ENCODE peak calls at places on chromosomes 3 and 15, in five cellular contexts. M is AG04450, Q is brain microvascular endothelial cell, D is neuronal stem cell, R is substantia nigra. A is an unnamed sample.

GRCh38 chr3:177589041-177589650 is 391.9 kb upstream of the TBL1XR1 start:
- DNase-seq in M (no peak), R (no peak), D (no peak), Q (no peak), A (no peak)

GRCh38 chr3:161946443-161946960 is 449.9 kb downstream of the OTOL1 start:
- DNase-seq in D (no peak), M (no peak), Q (no peak), R (no peak), A (no peak)

GRCh38 chr15:89332446-89332845 is 2.2 kb downstream of the POLG start:
- DNase-seq in R (no peak), Q (peak), M (no peak), D (no peak), A (no peak)

GRCh38 chr15:99432271-99433025 is 133.3 kb upstream of the MEF2A start:
- DNase-seq in M (no peak), Q (no peak), D (no peak), R (no peak), A (no peak)

GRCh38 chr3:195147649-195148121 is 123.3 kb downstream of the XXYLT1 start:
- DNase-seq in D (no peak), Q (peak), R (no peak), M (no peak), A (no peak)

GRCh38 chr15:64697911-64698369 is 77.4 kb downstream of the RBPMS2 start:
- DNase-seq in M (no peak), D (no peak), R (no peak), Q (no peak), A (no peak)

GRCh38 chr3:97510795-97511194 is 253.8 kb upstream of the ARL6 start:
- DNase-seq in R (no peak), M (no peak), D (peak), Q (no peak), A (no peak)

GRCh38 chr3:177371903-177372302 is 174.6 kb upstream of the TBL1XR1 start:
- DNase-seq in R (no peak), D (no peak), M (no peak), Q (no peak), A (no peak)

GRCh38 chr3:78765671-78766485 is 1001.9 kb downstream of the ROBO1 start:
- DNase-seq in Q (no peak), R (no peak), M (no peak), D (no peak), A (no peak)

GRCh38 chr3:183541235-183541655 is 14.3 kb downstream of the KLHL6 start:
- DNase-seq in Q (no peak), R (no peak), D (no peak), M (no peak), A (no peak)

GRCh38 chr15:35062164-35063099 is 22.7 kb downstream of the NANOGP8 start:
- DNase-seq in Q (no peak), R (no peak), D (no peak), M (no peak), A (no peak)

GRCh38 chr15:69414702-69415161 is 583 bp downstream of the KIF23 start:
- DNase-seq in Q (peak), D (peak), R (no peak), M (peak), A (no peak)

DNA sequence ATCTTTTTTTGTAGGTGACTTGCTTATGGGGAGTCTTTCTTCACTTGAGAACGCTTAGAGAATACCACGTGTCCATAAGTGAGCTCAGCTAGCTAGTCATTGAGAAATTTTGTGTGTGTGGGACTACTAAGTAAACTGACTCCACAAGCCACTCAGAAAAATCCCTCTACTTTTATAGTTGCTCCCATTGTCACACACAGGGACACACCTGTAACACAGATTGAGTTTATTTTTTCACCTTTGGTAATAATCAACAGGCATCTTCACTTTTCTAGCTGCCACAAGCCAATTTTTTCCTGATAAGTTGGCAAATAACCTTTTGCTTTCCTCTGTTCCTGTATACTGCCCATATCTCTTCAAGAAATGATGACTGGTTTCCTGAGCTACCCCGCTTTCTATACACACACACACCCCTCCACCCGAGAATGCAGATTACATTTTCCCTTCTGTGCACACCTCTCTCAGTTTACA is 4.5 kb downstream of the TSC22D2 start:
- DNase-seq in M (peak), D (no peak), R (no peak), Q (peak), A (peak)
- H3K27ac ChIP-seq in M (no peak), D (no peak), R (no peak), Q (peak), A (peak)

DNA sequence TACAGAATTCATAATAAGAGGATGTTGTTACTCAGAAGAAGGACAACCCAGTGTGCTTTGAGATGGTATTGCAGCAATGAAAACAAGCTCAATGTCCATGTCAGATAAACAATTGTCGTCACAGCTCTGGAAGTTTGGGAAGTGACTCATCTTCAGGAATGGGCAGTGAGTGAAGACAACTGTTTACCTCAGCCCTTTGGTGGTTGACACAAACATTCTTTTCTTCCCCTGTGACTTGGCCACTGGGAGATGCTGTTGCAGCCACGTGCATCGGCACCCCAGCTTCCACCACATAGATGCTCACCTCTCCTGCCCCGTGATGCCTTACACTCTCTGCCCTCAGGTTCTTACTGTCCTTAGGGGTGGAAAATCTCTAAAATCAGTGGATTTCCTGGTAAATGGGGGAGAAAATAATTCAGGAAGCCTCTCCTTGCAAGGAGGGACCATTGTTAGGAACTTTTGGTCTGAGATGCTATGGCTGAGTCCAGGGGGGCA is 114.1 kb upstream of the GALNT15 start:
- DNase-seq in Q (peak), R (no peak), D (no peak), M (peak), A (peak)
- H3K27ac ChIP-seq in Q (peak), R (peak), D (no peak), M (peak), A (peak)

DNA sequence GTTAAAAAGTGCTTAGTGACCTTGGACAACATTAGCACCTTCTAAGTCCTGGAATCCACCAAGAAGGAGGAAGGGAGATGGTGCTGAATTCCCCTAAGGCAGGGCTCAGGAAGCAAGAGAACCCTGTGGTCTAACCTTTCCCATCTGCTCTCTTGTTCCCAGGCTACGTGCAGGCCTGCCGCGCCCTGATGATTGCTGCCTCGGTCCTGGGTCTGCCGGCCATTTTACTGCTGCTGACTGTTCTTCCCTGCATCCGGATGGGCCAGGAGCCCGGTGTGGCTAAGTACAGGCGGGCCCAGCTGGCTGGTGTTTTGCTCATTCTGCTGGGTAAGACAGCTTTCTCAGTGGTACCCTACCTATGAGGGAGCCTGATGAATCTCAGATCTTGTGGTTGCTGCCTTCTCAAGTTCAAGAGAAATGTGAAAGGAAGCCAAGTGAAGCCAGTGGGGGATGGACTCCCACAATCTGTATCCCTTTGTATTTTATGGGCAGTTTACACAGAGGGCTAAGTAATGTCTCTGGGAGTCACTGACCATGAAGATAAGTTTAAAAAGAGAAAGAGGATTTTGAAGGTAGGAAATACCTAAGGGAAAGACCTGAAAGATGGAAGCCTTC is 4.4 kb downstream of the CLDN11 start:
- DNase-seq in D (no peak), R (no peak), M (no peak), Q (no peak), A (no peak)
- H3K27ac ChIP-seq in D (no peak), R (peak), M (no peak), Q (peak), A (no peak)

GRCh38 chr15:77025066-77025435 is 30.1 kb downstream of the PSTPIP1 start:
- DNase-seq in Q (no peak), D (no peak), M (no peak), R (no peak), A (no peak)

GRCh38 chr15:77023576-77024272 is 28.8 kb downstream of the PSTPIP1 start:
- DNase-seq in M (no peak), R (no peak), D (no peak), Q (no peak), A (no peak)

GRCh38 chr15:77025941-77026411 is 31.1 kb downstream of the PSTPIP1 start:
- DNase-seq in R (no peak), M (no peak), Q (no peak), D (no peak), A (no peak)

GRCh38 chr15:77025471-77025901 is 30.6 kb downstream of the PSTPIP1 start:
- DNase-seq in M (no peak), D (no peak), R (no peak), Q (no peak), A (no peak)

DNA sequence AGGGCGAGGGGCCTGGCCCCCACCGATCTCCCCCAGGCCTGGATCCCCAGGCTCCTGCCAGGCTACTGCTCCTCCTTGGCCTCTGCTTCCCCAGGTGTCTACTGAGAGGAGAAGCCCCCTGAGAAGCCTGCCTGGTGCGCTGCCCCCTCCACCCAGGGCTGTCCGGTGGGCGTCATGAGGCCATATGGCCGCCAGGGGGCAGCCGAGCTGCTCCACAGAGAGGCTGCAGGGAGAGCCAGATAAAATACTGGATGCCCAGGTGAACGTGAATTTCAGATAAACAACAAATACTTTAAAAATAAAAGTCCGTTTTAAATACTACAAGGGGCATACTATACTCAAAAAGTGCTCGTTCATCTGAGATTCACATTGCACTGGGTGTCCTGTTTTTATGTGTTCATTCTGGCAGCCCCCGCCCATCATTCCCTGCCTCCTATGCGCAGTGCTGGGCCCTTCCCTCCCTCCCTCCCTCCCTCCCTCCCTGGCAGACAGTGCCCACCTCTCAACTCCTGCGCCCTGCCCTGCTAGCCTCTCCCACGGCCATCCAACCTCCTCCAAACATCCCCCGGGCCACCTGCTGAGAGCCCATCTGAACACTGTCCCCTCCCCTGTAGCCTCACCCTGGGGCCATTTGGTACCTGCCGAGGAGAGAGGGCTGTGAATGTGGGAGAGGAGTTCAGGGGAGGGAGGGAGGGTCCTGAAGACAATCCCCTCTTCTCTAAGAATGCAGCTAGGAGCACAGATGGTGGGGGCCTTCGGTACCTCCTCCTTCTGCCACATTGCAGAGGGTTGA is 29.5 kb downstream of the PSTPIP1 start:
- DNase-seq in R (no peak), Q (no peak), D (peak), M (no peak), A (no peak)
- H3K27ac ChIP-seq in R (no peak), Q (no peak), D (no peak), M (no peak), A (no peak)

DNA sequence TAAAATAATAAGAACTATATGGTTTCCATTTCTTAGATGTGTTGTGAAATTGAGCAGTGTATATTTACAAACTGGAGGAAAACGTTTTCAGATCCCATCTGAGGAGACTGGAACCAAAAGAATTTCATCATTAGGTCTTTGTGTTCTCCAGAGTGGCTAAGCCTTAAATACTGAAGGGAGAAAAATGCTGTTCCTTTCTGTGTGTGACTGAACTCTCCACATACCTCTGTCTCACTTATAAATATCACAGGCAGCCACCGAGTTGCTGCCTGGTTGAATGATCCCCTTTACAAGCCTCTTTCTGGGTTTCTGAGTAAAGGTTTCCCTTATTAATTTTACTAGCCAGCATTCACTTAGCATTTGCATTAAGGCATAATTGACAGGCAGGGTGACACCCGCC is 913.9 kb upstream of the NR2F2 start:
- DNase-seq in M (no peak), R (no peak), Q (no peak), D (no peak), A (no peak)
- H3K27ac ChIP-seq in M (no peak), R (no peak), Q (no peak), D (no peak), A (no peak)

GRCh38 chr15:38427380-38427779 is 26.5 kb upstream of the FAM98B start:
- DNase-seq in Q (no peak), M (no peak), R (no peak), D (no peak), A (no peak)

GRCh38 chr15:38425269-38425668 is 28.7 kb upstream of the FAM98B start:
- DNase-seq in Q (no peak), R (no peak), D (no peak), M (no peak), A (no peak)

GRCh38 chr15:38424101-38424552 is 29.8 kb upstream of the FAM98B start:
- DNase-seq in M (no peak), Q (no peak), D (no peak), R (no peak), A (no peak)
- H3K27ac ChIP-seq in M (no peak), Q (no peak), D (no peak), R (no peak), A (no peak)